ENCODE peak calls at places on chromosome 12, in eight cellular contexts. E is choroid plexus epithelial cell, Z is neural progenitor cell, P is fibroblast of mammary gland, J is A549, X is astrocyte of the spinal cord, G is left ventricle myocardium inferior, B is GM12864. Q is an unnamed sample.

GRCh38 chr12:92942905-92943304 is 13.8 kb upstream of the EEA1 start:
- DNase-seq in E (peak), Z (no peak), P (peak), J (no peak), X (peak), G (no peak), B (no peak), Q (no peak)

GRCh38 chr12:124884587-124885438 is 21.1 kb upstream of the SCARB1 start:
- DNase-seq in E (no peak), Z (peak), P (no peak), J (no peak), X (no peak), G (no peak), B (peak), Q (no peak)

GRCh38 chr12:131044760-131045381 is 91.2 kb downstream of the ADGRD1 start:
- DNase-seq in E (no peak), Z (no peak), P (no peak), J (no peak), X (no peak), G (no peak), B (no peak), Q (no peak)

GRCh38 chr12:62021808-62022207 is 238.4 kb upstream of the USP15 start:
- DNase-seq in E (no peak), Z (no peak), P (no peak), J (no peak), X (no peak), G (no peak), B (no peak), Q (no peak)

GRCh38 chr12:64323476-64324225 is 66.9 kb downstream of the C12orf56 start:
- DNase-seq in E (peak), Z (no peak), P (no peak), J (no peak), X (no peak), G (no peak), B (no peak), Q (no peak)

GRCh38 chr12:33588082-33588712 is 148.6 kb upstream of the SYT10 start:
- DNase-seq in E (peak), Z (peak), P (peak), J (no peak), X (peak), G (no peak), B (no peak), Q (no peak)

GRCh38 chr12:103547929-103548328 is 39.1 kb upstream of the STAB2 start:
- DNase-seq in E (no peak), Z (peak), P (no peak), J (no peak), X (no peak), G (no peak), B (no peak), Q (no peak)

GRCh38 chr12:124680863-124681778 is 113.7 kb upstream of the NCOR2 start:
- DNase-seq in E (peak), Z (peak), P (peak), J (peak), X (peak), G (peak), B (peak), Q (no peak)

GRCh38 chr12:85996280-85996679 is 122.2 kb downstream of the NTS start:
- DNase-seq in E (peak), Z (no peak), P (no peak), J (no peak), X (peak), G (no peak), B (no peak), Q (no peak)

GRCh38 chr12:31221566-31221945 is 104.4 kb downstream of the SINHCAF start:
- DNase-seq in E (no peak), Z (no peak), P (no peak), J (no peak), X (no peak), G (no peak), B (no peak), Q (no peak)
- TF ChIP-seq CTCF in E (no peak), Z (no peak), P (no peak), J (no peak), X (no peak), G (no peak), B (no peak), Q (no peak)

GRCh38 chr12:57049047-57049446 is 882 bp downstream of the MYO1A start:
- DNase-seq in E (no peak), Z (no peak), P (no peak), J (no peak), X (no peak), G (no peak), B (no peak), Q (no peak)
- H3K4me3 ChIP-seq in E (no peak), Z (no peak), P (no peak), J (no peak), X (no peak), G (no peak), B (no peak), Q (no peak)

GRCh38 chr12:77315407-77315806 is 250.0 kb upstream of the E2F7 start:
- DNase-seq in E (no peak), Z (no peak), P (no peak), J (no peak), X (no peak), G (no peak), B (no peak), Q (no peak)
- TF ChIP-seq CTCF in E (no peak), Z (no peak), P (no peak), J (no peak), X (no peak), G (no peak), B (no peak), Q (no peak)

DNA sequence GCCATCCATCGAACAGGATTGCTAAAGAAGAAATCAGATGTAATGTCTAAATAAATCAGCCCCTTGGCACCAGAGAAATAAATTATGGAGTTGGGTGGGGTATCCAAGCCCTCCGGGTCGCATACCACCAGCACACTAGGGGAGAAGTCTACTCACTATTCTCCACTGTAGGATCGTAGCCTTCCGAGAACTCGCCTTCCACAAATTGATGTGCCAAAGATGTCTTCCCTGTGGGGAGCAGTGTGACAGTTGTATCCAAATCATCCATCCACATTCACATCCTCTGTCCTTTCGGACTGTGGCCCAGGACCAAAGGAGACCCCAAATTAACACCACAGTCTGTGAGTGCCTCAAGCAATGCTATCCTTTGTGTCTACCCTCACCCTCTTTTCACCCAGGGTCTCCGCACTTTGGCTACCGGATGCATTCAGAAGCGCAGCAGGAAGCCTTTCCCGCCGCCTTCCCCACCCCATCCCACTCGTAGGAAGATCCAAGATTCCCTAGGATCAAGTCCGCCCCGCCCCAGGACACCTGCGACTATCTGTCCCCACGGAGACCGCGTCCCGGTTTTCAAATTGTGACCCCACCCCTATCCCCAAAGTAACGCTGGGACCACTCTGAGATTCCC is 786 bp downstream of the RHEBL1 start:
- DNase-seq in E (no peak), Z (no peak), P (no peak), J (no peak), X (no peak), G (no peak), B (no peak), Q (no peak)
- H3K4me3 ChIP-seq in E (peak), Z (peak), P (peak), J (peak), X (peak), G (peak), B (peak), Q (peak)

GRCh38 chr12:50620050-50620974 is 115.5 kb downstream of the DIP2B start:
- DNase-seq in E (peak), Z (peak), P (peak), J (no peak), X (peak), G (no peak), B (no peak), Q (no peak)
- TF ChIP-seq CTCF in E (peak), Z (no peak), P (peak), J (no peak), X (peak), G (no peak), B (no peak), Q (no peak)

DNA sequence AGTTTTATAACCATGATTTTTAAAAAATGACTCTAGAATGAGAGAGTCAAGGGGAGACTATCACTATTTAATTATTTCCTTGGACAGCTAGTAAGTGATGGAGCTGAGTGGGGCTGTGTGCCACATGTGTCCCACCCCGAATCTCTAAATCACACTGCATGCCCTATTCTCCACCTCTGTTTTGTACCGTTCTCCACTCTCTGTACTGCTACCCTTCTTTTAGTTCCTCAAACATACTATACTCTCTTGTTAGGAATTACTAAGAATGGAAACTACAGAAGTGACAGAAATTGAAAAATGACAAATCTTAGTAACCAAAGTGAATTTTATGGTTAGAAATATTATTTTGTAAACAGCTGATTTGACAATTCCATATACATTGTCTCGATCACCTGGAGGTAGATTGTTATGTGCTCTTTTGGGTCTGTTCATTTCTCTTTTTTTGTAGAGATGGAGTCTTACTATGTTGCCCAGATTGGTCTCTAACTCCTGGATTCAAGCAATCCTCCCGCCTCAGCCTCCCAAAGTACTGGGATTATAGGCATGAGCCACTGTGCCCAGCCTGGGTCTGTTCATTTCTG is 35.9 kb downstream of the SLC11A2 start:
- DNase-seq in E (no peak), Z (no peak), P (no peak), J (no peak), X (no peak), G (no peak), B (no peak), Q (no peak)
- H3K4me3 ChIP-seq in E (no peak), Z (no peak), P (no peak), J (no peak), X (no peak), G (no peak), B (no peak), Q (no peak)

DNA sequence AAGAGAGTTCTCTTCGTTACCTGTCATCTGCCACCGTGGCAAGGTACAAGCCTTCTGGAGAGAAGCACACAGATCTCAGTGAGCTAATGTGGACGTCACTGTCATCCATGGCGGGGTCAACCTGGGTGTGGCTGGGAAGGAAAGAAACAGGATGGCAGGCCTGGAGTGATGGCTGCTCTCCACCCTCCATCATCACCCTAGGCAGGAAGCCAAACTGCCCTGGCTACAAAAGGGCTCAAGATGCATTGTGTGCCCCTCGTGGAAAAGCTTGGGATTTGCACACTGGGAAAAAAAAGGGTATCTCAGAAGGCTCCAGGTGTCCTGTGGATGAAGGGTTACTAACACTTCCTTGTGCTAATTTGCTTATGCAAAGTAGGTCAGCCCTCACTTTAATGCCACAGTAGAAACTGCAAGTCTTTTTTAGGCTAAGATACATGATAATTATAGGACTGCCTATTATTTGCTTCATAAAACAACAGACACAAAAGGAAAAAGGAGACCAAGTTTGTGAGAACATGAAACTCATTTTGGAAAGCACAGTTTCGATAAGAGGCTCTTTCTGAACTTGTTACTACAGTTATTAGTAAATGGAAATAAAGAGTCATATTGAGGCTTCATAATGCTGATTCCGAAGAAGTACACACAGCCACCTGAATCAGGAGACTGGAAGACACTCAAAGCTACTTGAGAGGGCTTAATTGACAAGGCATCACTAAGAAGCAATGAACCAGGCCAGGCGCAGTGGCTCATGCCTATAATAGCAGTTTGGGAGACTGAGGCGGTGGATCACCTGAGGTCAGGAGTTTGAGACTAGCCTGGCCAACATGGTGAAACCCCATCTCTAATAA is 18.9 kb downstream of the RFC5 start:
- DNase-seq in E (no peak), Z (peak), P (peak), J (no peak), X (peak), G (no peak), B (peak), Q (no peak)
- TF ChIP-seq CTCF in E (peak), Z (no peak), P (peak), J (no peak), X (peak), G (no peak), B (no peak), Q (no peak)